ENCODE peak calls at places on chromosomes 1 and 21, in four cellular contexts. R is HFFc6, L is G401, Z is NCI-H524. I is an unnamed sample.

GRCh38 chr1:64323054-64323453 is 119.6 kb downstream of the UBE2U start:
- DNase-seq in R (no peak), L (no peak), Z (no peak), I (no peak)

GRCh38 chr1:168811213-168811612 is 82.2 kb upstream of the DPT start:
- DNase-seq in R (no peak), L (no peak), Z (no peak), I (no peak)

GRCh38 chr1:196494766-196495165 is 113.5 kb downstream of the KCNT2 start:
- DNase-seq in R (no peak), L (no peak), Z (no peak), I (no peak)

GRCh38 chr1:63674238-63674864 is 81.1 kb downstream of the PGM1 start:
- DNase-seq in R (peak; percentile 87), L (peak; percentile 67), Z (peak; percentile 25), I (peak; percentile 76)

GRCh38 chr1:115343200-115343737 is 5.2 kb upstream of the NGF start:
- DNase-seq in R (no peak), L (no peak), Z (no peak), I (no peak)

GRCh38 chr1:245693116-245693515 is 538.3 kb downstream of the KIF26B start:
- DNase-seq in R (no peak), L (no peak), Z (no peak), I (no peak)

GRCh38 chr1:207079706-207080246 is 8.9 kb upstream of the C4BPB start:
- DNase-seq in R (no peak), L (no peak), Z (no peak), I (no peak)

GRCh38 chr1:221753828-221754188 is 11.9 kb upstream of the DUSP10 start:
- DNase-seq in R (no peak), L (no peak), Z (no peak), I (no peak)

GRCh38 chr1:246012271-246012854 is 494.7 kb downstream of the SMYD3 start:
- DNase-seq in R (peak; percentile 19), L (peak; percentile 72), Z (no peak), I (peak; percentile 43)

GRCh38 chr1:246780264-246780663 is 56.1 kb downstream of the SCCPDH start:
- DNase-seq in R (no peak), L (no peak), Z (no peak), I (no peak)

GRCh38 chr1:216464489-216464888 is 41.2 kb upstream of the USH2A start:
- DNase-seq in R (peak; percentile 95), L (no peak), Z (no peak), I (no peak)

GRCh38 chr1:153598309-153599172 is 14.4 kb downstream of the S100A16 start:
- DNase-seq in R (peak; percentile 53), L (no peak), Z (peak; percentile 73), I (peak; percentile 83)

GRCh38 chr1:210087058-210087457 is 145.5 kb upstream of the SERTAD4 start:
- DNase-seq in R (no peak), L (no peak), Z (no peak), I (no peak)

GRCh38 chr1:94104127-94104684 is 16.7 kb downstream of the ABCA4 start:
- DNase-seq in R (no peak), L (no peak), Z (no peak), I (no peak)

GRCh38 chr1:28933277-28933676 is 18.9 kb downstream of the EPB41 start:
- DNase-seq in R (no peak), L (no peak), Z (no peak), I (no peak)

GRCh38 chr21:32604484-32604883 is 7.7 kb downstream of the CFAP298 start:
- DNase-seq in R (no peak), L (peak; percentile 91), Z (peak; percentile 91), I (no peak)

GRCh38 chr1:243713470-243714186 is 136.4 kb downstream of the AKT3 start:
- DNase-seq in R (no peak), L (peak; percentile 68), Z (peak; percentile 95), I (no peak)

GRCh38 chr1:101004061-101004460 is 21.5 kb downstream of the DPH5 start:
- DNase-seq in R (no peak), L (no peak), Z (no peak), I (no peak)

GRCh38 chr21:45421071-45421845 is 16.3 kb downstream of the COL18A1 start:
- DNase-seq in R (no peak), L (peak; percentile 79), Z (no peak), I (peak; percentile 82)

GRCh38 chr1:109786531-109787021 is 22.9 kb upstream of the EPS8L3 start:
- DNase-seq in R (no peak), L (peak; percentile 26), Z (no peak), I (no peak)

GRCh38 chr1:39462074-39462473 is 29.4 kb upstream of the BMP8A start:
- DNase-seq in R (peak; percentile 37), L (no peak), Z (no peak), I (no peak)

GRCh38 chr1:25733271-25733670 is 66.7 kb upstream of the SELENON start:
- DNase-seq in R (no peak), L (no peak), Z (no peak), I (no peak)

GRCh38 chr1:245901037-245901436 is 606.0 kb downstream of the SMYD3 start:
- DNase-seq in R (no peak), L (no peak), Z (no peak), I (no peak)

GRCh38 chr1:58155418-58156123 is 391.0 kb downstream of the OMA1 start:
- DNase-seq in R (no peak), L (peak; percentile 24), Z (peak; percentile 19), I (peak; percentile 38)

GRCh38 chr21:42088148-42088547 is 17.0 kb downstream of the UMODL1 start:
- DNase-seq in R (no peak), L (no peak), Z (no peak), I (no peak)

GRCh38 chr21:36747815-36748381 is 49.0 kb downstream of the SIM2 start:
- DNase-seq in R (no peak), L (peak; percentile 31), Z (no peak), I (peak; percentile 28)

GRCh38 chr1:145885738-145886287 is at the start of gene ANKRD35:
- DNase-seq in R (peak; percentile 39), L (peak; percentile 90), Z (peak; percentile 37), I (peak; percentile 90)

GRCh38 chr1:193190096-193190744 is 3.8 kb upstream of the B3GALT2 start:
- DNase-seq in R (peak; percentile 38), L (peak; percentile 18), Z (no peak), I (no peak)

GRCh38 chr21:33411949-33412430 is 8.8 kb downstream of the IFNGR2 start:
- DNase-seq in R (no peak), L (no peak), Z (no peak), I (no peak)

GRCh38 chr1:171799166-171799565 is 17.7 kb downstream of the METTL13 start:
- DNase-seq in R (no peak), L (no peak), Z (no peak), I (no peak)

GRCh38 chr1:3610165-3610822 is 1.0 kb downstream of the MEGF6 start:
- DNase-seq in R (no peak), L (no peak), Z (no peak), I (peak; percentile 51)

GRCh38 chr1:89523597-89524368 is 846 bp upstream of the LRRC8B start:
- DNase-seq in R (no peak), L (peak; percentile 55), Z (peak; percentile 82), I (no peak)

GRCh38 chr21:26490771-26491170 is 82.3 kb downstream of the CYYR1 start:
- DNase-seq in R (no peak), L (no peak), Z (no peak), I (no peak)

GRCh38 chr1:12368646-12369045 is 138.8 kb downstream of the VPS13D start:
- DNase-seq in R (no peak), L (no peak), Z (no peak), I (no peak)

GRCh38 chr1:70486676-70487470 is 75.8 kb downstream of the CTH start:
- DNase-seq in R (peak; percentile 79), L (peak; percentile 86), Z (no peak), I (peak; percentile 9)

GRCh38 chr1:41482906-41483895 is 1.3 kb downstream of the EDN2 start:
- DNase-seq in R (no peak), L (peak; percentile 58), Z (peak; percentile 95), I (peak; percentile 96)

GRCh38 chr1:61156576-61157239 is 74.3 kb downstream of the NFIA start:
- DNase-seq in R (no peak), L (no peak), Z (no peak), I (no peak)

GRCh38 chr1:198605880-198606458 is 32.9 kb upstream of the PTPRC start:
- DNase-seq in R (peak; percentile 35), L (no peak), Z (no peak), I (no peak)

I was measured in RPMI8226.